ENCODE peak calls at places on chromosomes 7 and 10, in seven cellular contexts. One of them, this sample, is unnamed.

GRCh38 chr7:128422037-128422436 is 12.3 kb upstream of the IMPDH1 start:
- DNase-seq in stimulated activated CD8-positive, alpha-beta memory T cell treated with anti-CD3 and anti-CD28 coated beads, Interleukin-2, amount 100 ng/mL, for 1 hour: no peak
- DNase-seq in omental fat pad: no peak
- DNase-seq in GM13977: no peak
- DNase-seq in NT2/D1: no peak
- DNase-seq in stimulated activated CD4-positive, alpha-beta T cell treated with anti-CD3 and anti-CD28 coated beads, Interleukin-15, amount 100 ng/mL, for 1 hour: no peak
- DNase-seq in fibroblast of the aortic adventitia: no peak
- DNase-seq in this sample: no peak

GRCh38 chr7:107627002-107627401 is 33.6 kb upstream of the SLC26A4 start:
- DNase-seq in omental fat pad: no peak
- DNase-seq in GM13977: no peak
- DNase-seq in stimulated activated CD4-positive, alpha-beta T cell treated with anti-CD3 and anti-CD28 coated beads, Interleukin-15, amount 100 ng/mL, for 1 hour: no peak
- DNase-seq in fibroblast of the aortic adventitia: no peak
- DNase-seq in NT2/D1: no peak
- DNase-seq in stimulated activated CD8-positive, alpha-beta memory T cell treated with anti-CD3 and anti-CD28 coated beads, Interleukin-2, amount 100 ng/mL, for 1 hour: no peak
- DNase-seq in this sample: no peak

GRCh38 chr7:157949711-157950110 is 612.9 kb downstream of the DNAJB6 start:
- DNase-seq in stimulated activated CD4-positive, alpha-beta T cell treated with anti-CD3 and anti-CD28 coated beads, Interleukin-15, amount 100 ng/mL, for 1 hour: no peak
- DNase-seq in NT2/D1: no peak
- DNase-seq in fibroblast of the aortic adventitia: no peak
- DNase-seq in GM13977: no peak
- DNase-seq in stimulated activated CD8-positive, alpha-beta memory T cell treated with anti-CD3 and anti-CD28 coated beads, Interleukin-2, amount 100 ng/mL, for 1 hour: no peak
- DNase-seq in omental fat pad: no peak
- DNase-seq in this sample: no peak

GRCh38 chr10:86662186-86663045 is 5.9 kb upstream of the LDB3 start:
- DNase-seq in NT2/D1: no peak
- DNase-seq in omental fat pad: no peak
- DNase-seq in stimulated activated CD4-positive, alpha-beta T cell treated with anti-CD3 and anti-CD28 coated beads, Interleukin-15, amount 100 ng/mL, for 1 hour: no peak
- DNase-seq in GM13977: no peak
- DNase-seq in fibroblast of the aortic adventitia: no peak
- DNase-seq in stimulated activated CD8-positive, alpha-beta memory T cell treated with anti-CD3 and anti-CD28 coated beads, Interleukin-2, amount 100 ng/mL, for 1 hour: no peak
- DNase-seq in this sample: no peak

GRCh38 chr10:102109166-102110116 is 10.7 kb downstream of the LDB1 start:
- DNase-seq in stimulated activated CD8-positive, alpha-beta memory T cell treated with anti-CD3 and anti-CD28 coated beads, Interleukin-2, amount 100 ng/mL, for 1 hour: no peak
- DNase-seq in GM13977: no peak
- DNase-seq in stimulated activated CD4-positive, alpha-beta T cell treated with anti-CD3 and anti-CD28 coated beads, Interleukin-15, amount 100 ng/mL, for 1 hour: no peak
- DNase-seq in NT2/D1: no peak
- DNase-seq in omental fat pad: no peak
- DNase-seq in fibroblast of the aortic adventitia: no peak
- DNase-seq in this sample: no peak

GRCh38 chr10:43204394-43204942 is 62.4 kb downstream of the RASGEF1A start:
- DNase-seq in stimulated activated CD8-positive, alpha-beta memory T cell treated with anti-CD3 and anti-CD28 coated beads, Interleukin-2, amount 100 ng/mL, for 1 hour: no peak
- DNase-seq in omental fat pad: peak
- DNase-seq in NT2/D1: no peak
- DNase-seq in GM13977: no peak
- DNase-seq in fibroblast of the aortic adventitia: no peak
- DNase-seq in stimulated activated CD4-positive, alpha-beta T cell treated with anti-CD3 and anti-CD28 coated beads, Interleukin-15, amount 100 ng/mL, for 1 hour: no peak
- DNase-seq in this sample: no peak

GRCh38 chr10:115082521-115082920 is 10.6 kb upstream of the ATRNL1 start:
- DNase-seq in fibroblast of the aortic adventitia: no peak
- DNase-seq in GM13977: no peak
- DNase-seq in stimulated activated CD8-positive, alpha-beta memory T cell treated with anti-CD3 and anti-CD28 coated beads, Interleukin-2, amount 100 ng/mL, for 1 hour: no peak
- DNase-seq in omental fat pad: no peak
- DNase-seq in stimulated activated CD4-positive, alpha-beta T cell treated with anti-CD3 and anti-CD28 coated beads, Interleukin-15, amount 100 ng/mL, for 1 hour: no peak
- DNase-seq in NT2/D1: no peak
- DNase-seq in this sample: peak

GRCh38 chr10:10977978-10978377 is 39.7 kb upstream of the CELF2 start:
- DNase-seq in stimulated activated CD4-positive, alpha-beta T cell treated with anti-CD3 and anti-CD28 coated beads, Interleukin-15, amount 100 ng/mL, for 1 hour: no peak
- DNase-seq in omental fat pad: no peak
- DNase-seq in fibroblast of the aortic adventitia: peak
- DNase-seq in stimulated activated CD8-positive, alpha-beta memory T cell treated with anti-CD3 and anti-CD28 coated beads, Interleukin-2, amount 100 ng/mL, for 1 hour: no peak
- DNase-seq in NT2/D1: no peak
- DNase-seq in GM13977: no peak
- DNase-seq in this sample: peak

GRCh38 chr7:149670288-149670687 is 103.1 kb downstream of the ZNF467 start:
- DNase-seq in omental fat pad: no peak
- DNase-seq in fibroblast of the aortic adventitia: peak
- DNase-seq in GM13977: no peak
- DNase-seq in NT2/D1: no peak
- DNase-seq in stimulated activated CD8-positive, alpha-beta memory T cell treated with anti-CD3 and anti-CD28 coated beads, Interleukin-2, amount 100 ng/mL, for 1 hour: no peak
- DNase-seq in stimulated activated CD4-positive, alpha-beta T cell treated with anti-CD3 and anti-CD28 coated beads, Interleukin-15, amount 100 ng/mL, for 1 hour: no peak
- DNase-seq in this sample: peak

GRCh38 chr10:112369495-112370423 is 4.2 kb upstream of the ACSL5 start:
- DNase-seq in stimulated activated CD8-positive, alpha-beta memory T cell treated with anti-CD3 and anti-CD28 coated beads, Interleukin-2, amount 100 ng/mL, for 1 hour: no peak
- DNase-seq in GM13977: no peak
- DNase-seq in NT2/D1: no peak
- DNase-seq in omental fat pad: no peak
- DNase-seq in fibroblast of the aortic adventitia: no peak
- DNase-seq in stimulated activated CD4-positive, alpha-beta T cell treated with anti-CD3 and anti-CD28 coated beads, Interleukin-15, amount 100 ng/mL, for 1 hour: no peak
- DNase-seq in this sample: no peak

GRCh38 chr10:98172495-98172894 is 38.0 kb downstream of the R3HCC1L start:
- DNase-seq in NT2/D1: no peak
- DNase-seq in stimulated activated CD8-positive, alpha-beta memory T cell treated with anti-CD3 and anti-CD28 coated beads, Interleukin-2, amount 100 ng/mL, for 1 hour: no peak
- DNase-seq in omental fat pad: no peak
- DNase-seq in fibroblast of the aortic adventitia: no peak
- DNase-seq in stimulated activated CD4-positive, alpha-beta T cell treated with anti-CD3 and anti-CD28 coated beads, Interleukin-15, amount 100 ng/mL, for 1 hour: no peak
- DNase-seq in GM13977: no peak
- DNase-seq in this sample: no peak

GRCh38 chr10:30002438-30003266 is 56.7 kb downstream of the JCAD start:
- DNase-seq in omental fat pad: peak
- DNase-seq in NT2/D1: peak
- DNase-seq in GM13977: peak
- DNase-seq in stimulated activated CD4-positive, alpha-beta T cell treated with anti-CD3 and anti-CD28 coated beads, Interleukin-15, amount 100 ng/mL, for 1 hour: peak
- DNase-seq in stimulated activated CD8-positive, alpha-beta memory T cell treated with anti-CD3 and anti-CD28 coated beads, Interleukin-2, amount 100 ng/mL, for 1 hour: peak
- DNase-seq in fibroblast of the aortic adventitia: peak
- DNase-seq in this sample: peak

GRCh38 chr10:104297697-104298660 is 29.0 kb downstream of the GSTO2 start:
- DNase-seq in fibroblast of the aortic adventitia: no peak
- DNase-seq in NT2/D1: no peak
- DNase-seq in omental fat pad: no peak
- DNase-seq in GM13977: no peak
- DNase-seq in stimulated activated CD4-positive, alpha-beta T cell treated with anti-CD3 and anti-CD28 coated beads, Interleukin-15, amount 100 ng/mL, for 1 hour: no peak
- DNase-seq in stimulated activated CD8-positive, alpha-beta memory T cell treated with anti-CD3 and anti-CD28 coated beads, Interleukin-2, amount 100 ng/mL, for 1 hour: no peak
- DNase-seq in this sample: no peak

GRCh38 chr10:118900617-118901016 is 128.9 kb upstream of the NANOS1 start:
- DNase-seq in omental fat pad: no peak
- DNase-seq in NT2/D1: no peak
- DNase-seq in stimulated activated CD8-positive, alpha-beta memory T cell treated with anti-CD3 and anti-CD28 coated beads, Interleukin-2, amount 100 ng/mL, for 1 hour: no peak
- DNase-seq in stimulated activated CD4-positive, alpha-beta T cell treated with anti-CD3 and anti-CD28 coated beads, Interleukin-15, amount 100 ng/mL, for 1 hour: no peak
- DNase-seq in GM13977: no peak
- DNase-seq in fibroblast of the aortic adventitia: no peak
- DNase-seq in this sample: no peak

GRCh38 chr10:108591417-108591816 is 1331.9 kb downstream of the XPNPEP1 start:
- DNase-seq in stimulated activated CD8-positive, alpha-beta memory T cell treated with anti-CD3 and anti-CD28 coated beads, Interleukin-2, amount 100 ng/mL, for 1 hour: no peak
- DNase-seq in omental fat pad: no peak
- DNase-seq in GM13977: no peak
- DNase-seq in fibroblast of the aortic adventitia: no peak
- DNase-seq in NT2/D1: no peak
- DNase-seq in stimulated activated CD4-positive, alpha-beta T cell treated with anti-CD3 and anti-CD28 coated beads, Interleukin-15, amount 100 ng/mL, for 1 hour: no peak
- DNase-seq in this sample: no peak

GRCh38 chr7:137081276-137081675 is 212.8 kb downstream of the CHRM2 start:
- DNase-seq in GM13977: no peak
- DNase-seq in NT2/D1: no peak
- DNase-seq in fibroblast of the aortic adventitia: no peak
- DNase-seq in omental fat pad: no peak
- DNase-seq in stimulated activated CD8-positive, alpha-beta memory T cell treated with anti-CD3 and anti-CD28 coated beads, Interleukin-2, amount 100 ng/mL, for 1 hour: no peak
- DNase-seq in stimulated activated CD4-positive, alpha-beta T cell treated with anti-CD3 and anti-CD28 coated beads, Interleukin-15, amount 100 ng/mL, for 1 hour: no peak
- DNase-seq in this sample: no peak

GRCh38 chr10:35778344-35778743 is 136.2 kb upstream of the FZD8 start:
- DNase-seq in stimulated activated CD8-positive, alpha-beta memory T cell treated with anti-CD3 and anti-CD28 coated beads, Interleukin-2, amount 100 ng/mL, for 1 hour: no peak
- DNase-seq in GM13977: no peak
- DNase-seq in omental fat pad: no peak
- DNase-seq in fibroblast of the aortic adventitia: no peak
- DNase-seq in NT2/D1: no peak
- DNase-seq in stimulated activated CD4-positive, alpha-beta T cell treated with anti-CD3 and anti-CD28 coated beads, Interleukin-15, amount 100 ng/mL, for 1 hour: no peak
- DNase-seq in this sample: no peak

GRCh38 chr10:3716093-3716492 is 68.9 kb downstream of the KLF6 start:
- DNase-seq in stimulated activated CD4-positive, alpha-beta T cell treated with anti-CD3 and anti-CD28 coated beads, Interleukin-15, amount 100 ng/mL, for 1 hour: no peak
- DNase-seq in fibroblast of the aortic adventitia: no peak
- DNase-seq in GM13977: no peak
- DNase-seq in omental fat pad: no peak
- DNase-seq in stimulated activated CD8-positive, alpha-beta memory T cell treated with anti-CD3 and anti-CD28 coated beads, Interleukin-2, amount 100 ng/mL, for 1 hour: no peak
- DNase-seq in NT2/D1: no peak
- DNase-seq in this sample: no peak

GRCh38 chr7:36852931-36853330 is 128.6 kb upstream of the AOAH start:
- DNase-seq in stimulated activated CD8-positive, alpha-beta memory T cell treated with anti-CD3 and anti-CD28 coated beads, Interleukin-2, amount 100 ng/mL, for 1 hour: no peak
- DNase-seq in fibroblast of the aortic adventitia: no peak
- DNase-seq in GM13977: no peak
- DNase-seq in NT2/D1: no peak
- DNase-seq in omental fat pad: no peak
- DNase-seq in stimulated activated CD4-positive, alpha-beta T cell treated with anti-CD3 and anti-CD28 coated beads, Interleukin-15, amount 100 ng/mL, for 1 hour: no peak
- DNase-seq in this sample: no peak

GRCh38 chr7:154342971-154343633 is 290.9 kb downstream of the DPP6 start:
- DNase-seq in GM13977: no peak
- DNase-seq in stimulated activated CD8-positive, alpha-beta memory T cell treated with anti-CD3 and anti-CD28 coated beads, Interleukin-2, amount 100 ng/mL, for 1 hour: no peak
- DNase-seq in omental fat pad: no peak
- DNase-seq in fibroblast of the aortic adventitia: no peak
- DNase-seq in NT2/D1: no peak
- DNase-seq in stimulated activated CD4-positive, alpha-beta T cell treated with anti-CD3 and anti-CD28 coated beads, Interleukin-15, amount 100 ng/mL, for 1 hour: no peak
- DNase-seq in this sample: no peak

GRCh38 chr7:2610466-2610865 is 21.3 kb upstream of the TTYH3 start:
- DNase-seq in stimulated activated CD8-positive, alpha-beta memory T cell treated with anti-CD3 and anti-CD28 coated beads, Interleukin-2, amount 100 ng/mL, for 1 hour: no peak
- DNase-seq in GM13977: no peak
- DNase-seq in NT2/D1: no peak
- DNase-seq in omental fat pad: no peak
- DNase-seq in fibroblast of the aortic adventitia: no peak
- DNase-seq in stimulated activated CD4-positive, alpha-beta T cell treated with anti-CD3 and anti-CD28 coated beads, Interleukin-15, amount 100 ng/mL, for 1 hour: no peak
- DNase-seq in this sample: no peak

This sample was measured in stromal cell of bone marrow.